ENCODE peak calls at places on chromosome 5, in five cellular contexts. Z is non-pigmented ciliary epithelial cell, X is AG08396, F is myocyte, R is sciatic nerve. Q is an unnamed sample.

GRCh38 chr5:77947051-77947428 is 170.9 kb upstream of the TBCA start:
- DNase-seq in Z (no peak), X (no peak), F (no peak), R (no peak), Q (no peak)

GRCh38 chr5:180235077-180235476 is 26.1 kb upstream of the RASGEF1C start:
- DNase-seq in Z (no peak), X (no peak), F (no peak), R (no peak), Q (no peak)

GRCh38 chr5:83744851-83745250 is 24.2 kb upstream of the HAPLN1 start:
- DNase-seq in Z (no peak), X (no peak), F (no peak), R (no peak), Q (no peak)

GRCh38 chr5:143985832-143986485 is 174.0 kb downstream of the HMHB1 start:
- DNase-seq in Z (peak), X (peak), F (no peak), R (no peak), Q (no peak)

GRCh38 chr5:38853753-38854470 is 8.1 kb downstream of the OSMR start:
- DNase-seq in Z (peak), X (peak), F (peak), R (no peak), Q (no peak)

GRCh38 chr5:59066367-59067163 is 483.7 kb downstream of the RAB3C start:
- DNase-seq in Z (peak), X (no peak), F (peak), R (no peak), Q (no peak)

GRCh38 chr5:158992104-158992740 is 107.5 kb downstream of the EBF1 start:
- DNase-seq in Z (no peak), X (no peak), F (peak), R (no peak), Q (no peak)

GRCh38 chr5:9431496-9432258 is 114.2 kb downstream of the SEMA5A start:
- DNase-seq in Z (no peak), X (peak), F (no peak), R (no peak), Q (no peak)

GRCh38 chr5:67426961-67427630 is 230.5 kb upstream of the CD180 start:
- DNase-seq in Z (no peak), X (no peak), F (no peak), R (no peak), Q (no peak)

GRCh38 chr5:165258188-165258855 is 1752.9 kb downstream of the MAT2B start:
- DNase-seq in Z (no peak), X (no peak), F (no peak), R (no peak), Q (no peak)

GRCh38 chr5:111635151-111635945 is 121.6 kb downstream of the NREP start:
- DNase-seq in Z (no peak), X (no peak), F (peak), R (no peak), Q (no peak)

GRCh38 chr5:176675676-176676360 is 28.5 kb downstream of the TSPAN17 start:
- DNase-seq in Z (no peak), X (peak), F (peak), R (no peak), Q (no peak)

GRCh38 chr5:171629221-171630005 is 156.2 kb upstream of the SMIM23 start:
- DNase-seq in Z (no peak), X (no peak), F (no peak), R (no peak), Q (no peak)

GRCh38 chr5:178293400-178293799 is 60.8 kb upstream of the PHYKPL start:
- DNase-seq in Z (no peak), X (no peak), F (no peak), R (peak), Q (peak)

GRCh38 chr5:136891601-136892000 is 526.3 kb upstream of the TRPC7 start:
- DNase-seq in Z (no peak), X (no peak), F (no peak), R (no peak), Q (no peak)

GRCh38 chr5:86837610-86838009 is 219.9 kb downstream of the COX7C start:
- DNase-seq in Z (no peak), X (no peak), F (no peak), R (no peak), Q (no peak)

GRCh38 chr5:160188968-160189319 is 40.4 kb upstream of the FABP6 start:
- DNase-seq in Z (no peak), X (no peak), F (no peak), R (no peak), Q (no peak)